ENCODE peak calls at places on chromosomes 6 and 20, in eight cellular contexts. D is activated T-helper 2 cell treated with anti-CD3 and anti-CD28 coated beads, Interferon-gamma antibody, Interleukin-2, Interleukin-4, amounts not matched to agents 10 μg/mL and 5 μg/mL and 100 μg/mL, durations not matched to agents 14 hours and 24 hours and 36 hours; Q is left ventricle myocardium inferior; O is lower lobe of right lung; U is RPMI8226; K is hepatocyte; H is amygdala; I is H4. T is an unnamed sample.

GRCh38 chr20:63278661-63279060 is 6.0 kb downstream of the ARFGAP1 start:
- DNase-seq in O (no peak), U (no peak), D (no peak), K (no peak), H (no peak), Q (no peak), I (no peak), T (no peak)

GRCh38 chr6:37882724-37883413 is 63.3 kb downstream of the ZFAND3 start:
- DNase-seq in D (no peak), U (no peak), Q (no peak), K (peak), I (peak), H (no peak), O (no peak), T (no peak)

GRCh38 chr20:5357942-5358341 is 41.2 kb upstream of the PROKR2 start:
- DNase-seq in O (no peak), Q (no peak), U (no peak), H (no peak), I (no peak), K (no peak), D (no peak), T (no peak)

GRCh38 chr6:35396991-35397390 is 54.6 kb downstream of the PPARD start:
- DNase-seq in H (no peak), I (no peak), U (no peak), Q (no peak), D (no peak), K (peak), O (no peak), T (no peak)

GRCh38 chr6:33672808-33673207 is 38.7 kb downstream of the UQCC2 start:
- DNase-seq in I (peak), D (no peak), K (peak), H (no peak), Q (peak), U (no peak), O (no peak), T (no peak)

GRCh38 chr6:167644404-167645132 is 182.1 kb upstream of the AFDN start:
- DNase-seq in O (no peak), K (no peak), D (no peak), I (no peak), H (no peak), Q (no peak), U (no peak), T (no peak)

GRCh38 chr6:105871542-105871941 is 214.6 kb upstream of the PRDM1 start:
- DNase-seq in D (no peak), I (no peak), K (no peak), O (no peak), U (no peak), H (no peak), Q (no peak), T (no peak)

GRCh38 chr6:88609973-88610372 is 353.4 kb downstream of the RNGTT start:
- DNase-seq in D (no peak), I (no peak), H (no peak), U (no peak), K (no peak), O (no peak), Q (no peak), T (no peak)

GRCh38 chr6:56534680-56535419 is 107.8 kb downstream of the DST start:
- DNase-seq in O (no peak), D (no peak), K (no peak), U (no peak), H (no peak), I (no peak), Q (no peak), T (no peak)

GRCh38 chr6:121590941-121591340 is 155.5 kb downstream of the GJA1 start:
- DNase-seq in D (no peak), Q (no peak), O (no peak), U (no peak), K (no peak), I (no peak), H (no peak), T (no peak)

GRCh38 chr20:51534764-51535386 is 7.6 kb downstream of the NFATC2 start:
- DNase-seq in Q (no peak), H (no peak), K (no peak), D (no peak), O (no peak), I (no peak), U (no peak), T (no peak)

GRCh38 chr20:44738779-44739477 is 6.7 kb upstream of the KCNK15 start:
- DNase-seq in U (peak), D (peak), H (peak), Q (no peak), I (peak), O (no peak), K (peak), T (peak)

GRCh38 chr6:104186836-104187235 is 672.9 kb downstream of the HACE1 start:
- DNase-seq in H (no peak), K (no peak), Q (no peak), D (no peak), U (no peak), O (no peak), I (no peak), T (no peak)

GRCh38 chr6:27280064-27280539 is 32.0 kb downstream of the POM121L2 start:
- DNase-seq in K (peak), U (peak), O (no peak), I (peak), D (no peak), H (no peak), Q (no peak), T (no peak)

GRCh38 chr6:104580452-104580851 is 279.3 kb downstream of the HACE1 start:
- DNase-seq in Q (no peak), K (no peak), H (no peak), I (no peak), U (no peak), D (no peak), O (no peak), T (no peak)

GRCh38 chr6:47440722-47441121 is 36.9 kb upstream of the CD2AP start:
- DNase-seq in I (no peak), O (no peak), D (no peak), H (no peak), Q (no peak), K (no peak), U (peak), T (no peak)

GRCh38 chr6:109939654-109940053 is 38.5 kb upstream of the GPR6 start:
- DNase-seq in U (no peak), K (no peak), O (no peak), H (no peak), D (no peak), I (peak), Q (no peak), T (no peak)

GRCh38 chr20:51331466-51331865 is 211.1 kb downstream of the NFATC2 start:
- DNase-seq in O (no peak), U (no peak), D (no peak), H (no peak), I (peak), K (no peak), Q (no peak), T (no peak)

GRCh38 chr6:16739329-16739801 is 21.9 kb downstream of the ATXN1 start:
- DNase-seq in O (no peak), D (no peak), H (no peak), K (no peak), I (no peak), Q (no peak), U (no peak), T (no peak)

GRCh38 chr6:136403166-136403980 is 113.7 kb upstream of the BCLAF1 start:
- DNase-seq in I (peak), O (no peak), H (no peak), D (no peak), U (no peak), K (peak), Q (no peak), T (no peak)

GRCh38 chr6:106488494-106489369 is 128.2 kb downstream of the CRYBG1 start:
- DNase-seq in O (no peak), H (no peak), K (no peak), Q (no peak), D (no peak), I (no peak), U (no peak), T (no peak)

GRCh38 chr20:19783966-19784401 is 25.9 kb downstream of the RIN2 start:
- DNase-seq in I (peak), H (no peak), K (no peak), D (no peak), U (no peak), O (peak), Q (peak), T (no peak)

GRCh38 chr20:23200914-23201313 is 114.8 kb upstream of the CD93 start:
- DNase-seq in I (peak), Q (no peak), U (peak), H (no peak), O (peak), K (peak), D (no peak), T (no peak)

GRCh38 chr6:10146723-10147451 is 268.0 kb downstream of the TFAP2A start:
- DNase-seq in K (peak), I (peak), D (no peak), H (peak), Q (no peak), U (peak), O (no peak), T (no peak)

GRCh38 chr6:112770341-112770740 is 423.2 kb downstream of the RFPL4B start:
- DNase-seq in I (no peak), O (no peak), D (no peak), U (no peak), H (no peak), K (no peak), Q (no peak), T (no peak)

GRCh38 chr6:158397578-158397977 is 85.3 kb downstream of the TULP4 start:
- DNase-seq in O (no peak), H (no peak), I (no peak), K (no peak), D (no peak), Q (no peak), U (no peak), T (no peak)

GRCh38 chr6:74741608-74742007 is 464.2 kb downstream of the COL12A1 start:
- DNase-seq in K (no peak), O (no peak), Q (no peak), U (no peak), D (no peak), I (no peak), H (no peak), T (no peak)

GRCh38 chr6:137122612-137123011 is 50.8 kb downstream of the IL22RA2 start:
- DNase-seq in I (no peak), K (no peak), U (no peak), O (no peak), Q (no peak), H (no peak), D (no peak), T (no peak)

GRCh38 chr20:36658300-36658699 is 12.3 kb upstream of the SLA2 start:
- DNase-seq in K (no peak), D (peak), I (no peak), U (no peak), Q (no peak), H (no peak), O (no peak), T (no peak)